ENCODE peak calls at places on chromosomes 5 and 9, in four cellular contexts. One of them, this sample, is unnamed.

GRCh38 chr5:169151051-169151805 is 149.7 kb downstream of the SLIT3 start:
- DNase-seq in K562: no peak
- DNase-seq in HepG2: no peak
- DNase-seq in H1: no peak
- DNase-seq in this sample: no peak

GRCh38 chr5:16807475-16807874 is 128.6 kb downstream of the MYO10 start:
- DNase-seq in K562: no peak
- DNase-seq in HepG2: no peak
- DNase-seq in H1: no peak
- DNase-seq in this sample: no peak

GRCh38 chr5:78367318-78367991 is 7.0 kb downstream of the SCAMP1 start:
- DNase-seq in K562: no peak
- DNase-seq in HepG2: no peak
- DNase-seq in H1: no peak
- DNase-seq in this sample: no peak

GRCh38 chr5:173590436-173591299 is 25.8 kb downstream of the BOD1 start:
- DNase-seq in K562: no peak
- DNase-seq in HepG2: no peak
- DNase-seq in H1: no peak
- DNase-seq in this sample: no peak

GRCh38 chr9:131434673-131435072 is 40.8 kb downstream of the PRRC2B start:
- DNase-seq in K562: no peak
- DNase-seq in HepG2: no peak
- DNase-seq in H1: no peak
- DNase-seq in this sample: no peak

GRCh38 chr5:159212667-159213462 is 3.5 kb upstream of the RNF145 start:
- DNase-seq in K562: no peak
- DNase-seq in HepG2: no peak
- DNase-seq in H1: no peak
- DNase-seq in this sample: no peak

GRCh38 chr5:126395198-126395597 is 28.0 kb upstream of the GRAMD2B start:
- DNase-seq in K562: no peak
- DNase-seq in HepG2: no peak
- DNase-seq in H1: no peak
- DNase-seq in this sample: no peak

GRCh38 chr5:136712628-136713027 is 347.3 kb upstream of the TRPC7 start:
- DNase-seq in K562: no peak
- DNase-seq in HepG2: no peak
- DNase-seq in H1: no peak
- DNase-seq in this sample: no peak

DNA sequence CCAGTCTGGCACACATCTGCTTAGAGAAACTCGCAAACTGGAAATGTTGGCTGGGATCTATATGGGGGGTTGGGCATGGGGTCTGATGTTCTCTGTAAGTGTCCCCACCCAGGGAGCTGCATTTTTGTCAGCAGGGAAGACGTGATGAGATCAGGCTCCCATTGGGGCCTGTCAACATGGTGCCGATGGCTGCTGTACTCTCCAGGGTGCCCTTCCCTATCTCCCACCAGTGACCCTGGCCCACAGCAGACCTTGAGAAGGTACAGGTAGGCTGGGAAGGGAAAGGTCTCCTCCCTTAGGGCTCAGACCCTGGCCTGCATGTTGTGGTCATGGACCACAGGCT is 175.4 kb upstream of the PITX1 start:
- DNase-seq in K562: no peak
- DNase-seq in HepG2: no peak
- DNase-seq in H1: peak; percentile 20
- DNase-seq in this sample: no peak
- TF ChIP-seq FOSL1 in K562: no peak
- TF ChIP-seq FOSL1 in HepG2: no peak
- TF ChIP-seq FOSL1 in H1: no peak
- TF ChIP-seq FOSL1 in this sample: no peak

GRCh38 chr9:123642291-123643278 is 286.6 kb downstream of the CRB2 start:
- DNase-seq in K562: peak; percentile 76
- DNase-seq in HepG2: peak; percentile 72
- DNase-seq in H1: no peak
- DNase-seq in this sample: no peak

GRCh38 chr9:123639743-123640142 is 283.7 kb downstream of the CRB2 start:
- DNase-seq in K562: no peak
- DNase-seq in HepG2: no peak
- DNase-seq in H1: no peak
- DNase-seq in this sample: no peak

GRCh38 chr9:123637596-123637939 is 281.6 kb downstream of the CRB2 start:
- DNase-seq in K562: no peak
- DNase-seq in HepG2: no peak
- DNase-seq in H1: no peak
- DNase-seq in this sample: no peak

GRCh38 chr9:123640792-123641222 is 284.8 kb downstream of the CRB2 start:
- DNase-seq in K562: no peak
- DNase-seq in HepG2: no peak
- DNase-seq in H1: no peak
- DNase-seq in this sample: no peak

DNA sequence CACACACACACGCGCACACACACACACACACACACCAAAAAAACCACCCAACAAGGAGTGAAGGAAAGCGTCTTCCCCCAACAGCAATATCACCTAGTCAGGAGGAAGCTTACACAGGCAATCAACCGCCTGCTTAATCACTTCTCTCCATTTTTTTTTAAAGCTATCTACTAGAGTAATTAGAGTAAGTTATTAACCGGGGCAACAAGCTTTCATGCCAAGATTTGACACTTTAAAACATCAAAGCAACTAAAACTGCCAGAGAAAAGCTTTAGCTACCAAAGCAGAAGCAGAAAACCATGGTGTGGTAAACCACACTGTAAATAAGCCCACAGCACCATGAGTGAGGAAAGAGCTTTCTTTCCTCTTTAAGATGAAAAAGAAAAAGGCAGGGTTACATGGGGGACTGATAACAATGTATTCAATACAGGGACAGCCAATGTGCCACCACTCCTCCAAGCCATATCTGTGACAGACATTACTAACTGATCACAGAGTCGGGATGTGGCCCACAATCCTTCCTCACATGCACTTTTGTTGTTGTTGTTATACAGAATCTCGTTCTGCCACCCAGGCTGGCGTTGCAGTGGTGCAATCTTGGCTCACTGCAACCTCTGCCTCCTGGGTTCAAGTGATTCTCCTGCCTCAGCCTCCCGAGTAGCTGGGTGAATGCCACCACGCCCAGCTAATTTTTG is 282.1 kb downstream of the CRB2 start:
- DNase-seq in K562: peak; percentile 20
- DNase-seq in HepG2: no peak
- DNase-seq in H1: no peak
- DNase-seq in this sample: no peak
- TF ChIP-seq ATF3 in K562: no peak
- TF ChIP-seq ATF3 in HepG2: no peak
- TF ChIP-seq ATF3 in H1: no peak
- TF ChIP-seq ATF3 in this sample: no peak

DNA sequence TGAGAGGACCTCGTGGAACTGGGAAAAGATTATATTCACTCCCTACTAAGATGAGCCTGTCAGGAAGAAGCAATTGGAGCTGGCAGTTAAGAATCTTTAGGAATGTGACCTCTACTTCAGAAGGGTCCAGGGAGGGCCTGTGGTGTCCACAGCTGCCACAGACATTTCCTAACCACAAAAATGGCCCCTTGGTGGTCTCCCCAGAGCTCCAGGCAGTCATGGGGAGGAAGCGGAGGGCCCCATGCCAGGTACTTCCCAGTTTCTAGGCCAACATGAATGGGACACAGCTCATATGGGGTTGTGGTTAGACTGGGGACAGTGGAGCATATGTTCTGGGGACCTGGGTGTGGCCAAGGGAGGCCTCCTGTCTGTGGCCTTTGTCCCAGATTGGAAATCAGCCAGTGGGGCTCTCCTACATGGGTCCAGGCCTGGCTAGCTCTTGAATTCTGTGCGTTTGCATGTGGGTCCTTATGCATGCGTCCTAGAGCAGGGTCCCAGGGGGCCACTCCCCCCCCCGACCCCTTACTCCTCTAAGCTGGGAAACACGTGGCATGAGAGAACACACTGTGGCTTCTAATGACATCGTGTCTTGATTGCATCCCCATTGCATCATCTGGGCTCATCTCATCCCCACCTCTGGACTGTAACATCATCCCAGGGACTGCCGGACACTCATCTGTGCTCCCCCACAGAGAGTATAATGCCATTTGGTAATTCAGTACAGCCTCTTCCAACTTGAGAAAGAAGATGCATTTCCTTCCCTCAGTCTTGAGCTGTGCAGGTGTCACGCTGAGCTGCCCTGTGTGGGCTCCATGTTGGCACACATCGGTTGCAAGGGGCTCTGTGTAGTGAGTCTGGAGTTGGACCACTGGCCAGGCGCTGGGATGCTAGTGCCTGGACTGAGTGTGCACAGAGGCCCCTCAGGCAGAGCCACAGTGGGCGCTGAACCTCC is 31.3 kb downstream of the IRF1 start:
- DNase-seq in K562: peak; percentile 64
- DNase-seq in HepG2: no peak
- DNase-seq in H1: no peak
- DNase-seq in this sample: peak; percentile 26
- H3K4me1 ChIP-seq in K562: peaks cover 42% of the 10 kb centered on the region
- H3K4me1 ChIP-seq in HepG2: peaks cover 97% of the 10 kb centered on the region
- H3K4me1 ChIP-seq in H1: peaks cover 21% of the 10 kb centered on the region
- H3K4me1 ChIP-seq in this sample: peaks cover 31% of the 10 kb centered on the region

DNA sequence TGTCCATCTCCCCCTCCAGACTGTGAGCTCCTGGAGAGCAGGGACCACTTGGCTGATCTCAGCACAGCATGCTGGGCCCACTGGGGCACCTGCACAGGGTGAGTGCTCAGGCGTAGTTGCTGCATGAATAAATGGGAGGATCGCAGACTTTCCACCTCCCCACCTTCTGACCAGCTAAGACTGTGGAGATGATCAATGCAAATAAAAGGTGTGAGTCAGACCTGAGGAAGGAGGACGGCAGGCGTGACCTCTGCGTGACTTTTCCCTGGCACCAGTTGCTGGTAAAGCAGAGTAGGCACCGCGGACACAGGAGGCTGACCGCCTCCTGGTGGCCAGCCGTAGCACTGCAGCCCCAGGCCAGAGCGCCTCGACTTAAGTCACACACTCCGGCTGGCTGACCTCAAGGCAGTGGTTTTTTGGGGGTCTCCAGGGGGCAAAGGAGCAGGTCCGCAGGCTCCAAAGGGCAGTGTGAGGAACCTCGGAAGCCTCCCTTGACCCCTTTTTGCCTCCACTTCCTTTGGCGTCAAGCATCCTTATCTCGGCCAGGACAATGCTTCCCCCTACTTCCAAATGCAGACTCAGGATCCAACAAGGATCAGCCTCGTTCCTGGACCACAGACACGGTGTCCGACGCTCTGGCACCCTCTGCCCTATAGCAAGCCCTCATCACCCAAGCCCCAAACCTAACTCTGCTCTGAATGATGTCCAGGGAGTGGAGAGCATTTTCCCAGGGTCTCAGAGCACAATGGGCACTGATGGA is 12.7 kb upstream of the TDRD7 start:
- DNase-seq in K562: peak; percentile 72
- DNase-seq in HepG2: peak; percentile 54
- DNase-seq in H1: peak; percentile 92
- DNase-seq in this sample: peak; percentile 73
- TF ChIP-seq FOSL1 in K562: no peak
- TF ChIP-seq FOSL1 in HepG2: no peak
- TF ChIP-seq FOSL1 in H1: no peak
- TF ChIP-seq FOSL1 in this sample: no peak

DNA sequence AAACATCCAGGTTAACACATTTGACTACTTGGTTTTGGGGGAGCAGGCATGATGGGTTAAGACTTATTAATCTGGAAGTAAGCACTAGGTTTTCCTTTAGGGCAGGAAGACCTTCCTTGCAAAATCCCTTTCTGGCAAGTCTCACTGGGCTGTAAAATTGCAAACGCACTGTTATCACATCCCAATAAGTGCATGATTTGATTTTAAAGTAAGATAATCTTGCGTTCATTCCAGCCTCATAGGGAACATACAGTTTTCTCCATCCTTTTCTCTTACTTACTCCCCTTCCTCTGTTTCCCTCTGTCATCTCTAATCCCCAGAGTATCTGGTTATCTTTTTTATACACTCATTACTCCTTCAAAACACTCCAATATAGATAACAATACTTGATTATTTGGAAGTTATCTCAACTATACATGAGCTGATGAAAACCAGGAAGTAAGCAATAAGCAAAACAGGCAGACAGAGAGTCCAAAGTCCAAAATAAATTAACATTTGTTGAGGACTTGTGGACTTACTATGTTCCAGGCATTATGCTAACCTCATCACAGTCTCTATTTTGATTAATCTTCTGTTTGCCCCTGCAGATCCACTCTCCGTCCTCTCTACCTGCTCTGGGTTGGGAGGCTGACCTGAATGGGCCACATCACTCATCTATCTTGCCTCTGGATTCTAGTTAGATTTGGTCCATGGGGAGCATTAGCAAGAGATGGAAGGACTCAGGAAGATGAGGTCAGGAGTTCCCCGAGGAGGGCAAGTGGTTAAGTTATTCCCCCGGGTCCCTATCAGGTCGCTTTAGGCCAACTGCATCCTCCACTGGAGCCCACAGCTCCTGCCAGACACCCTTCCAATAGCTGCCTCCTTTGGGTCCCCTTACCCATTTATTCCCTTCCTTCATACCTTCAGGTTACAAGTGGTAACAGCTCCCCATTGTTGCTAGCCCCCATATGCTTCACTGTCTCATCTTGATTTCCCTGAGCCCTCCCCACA is 60.2 kb downstream of the SLC22A5 start:
- DNase-seq in K562: no peak
- DNase-seq in HepG2: peak; percentile 33
- DNase-seq in H1: no peak
- DNase-seq in this sample: no peak
- TF ChIP-seq ATF3 in K562: no peak
- TF ChIP-seq ATF3 in HepG2: no peak
- TF ChIP-seq ATF3 in H1: no peak
- TF ChIP-seq ATF3 in this sample: no peak

GRCh38 chr5:65916636-65917035 is 9.7 kb upstream of the ERBIN start:
- DNase-seq in K562: no peak
- DNase-seq in HepG2: no peak
- DNase-seq in H1: no peak
- DNase-seq in this sample: no peak

GRCh38 chr5:65914644-65915196 is 11.7 kb upstream of the ERBIN start:
- DNase-seq in K562: no peak
- DNase-seq in HepG2: peak; percentile 17
- DNase-seq in H1: no peak
- DNase-seq in this sample: no peak

GRCh38 chr5:65919773-65920172 is 6.6 kb upstream of the ERBIN start:
- DNase-seq in K562: no peak
- DNase-seq in HepG2: no peak
- DNase-seq in H1: no peak
- DNase-seq in this sample: no peak

GRCh38 chr5:65913519-65913918 is 12.9 kb upstream of the ERBIN start:
- DNase-seq in K562: no peak
- DNase-seq in HepG2: peak; percentile 63
- DNase-seq in H1: no peak
- DNase-seq in this sample: no peak

DNA sequence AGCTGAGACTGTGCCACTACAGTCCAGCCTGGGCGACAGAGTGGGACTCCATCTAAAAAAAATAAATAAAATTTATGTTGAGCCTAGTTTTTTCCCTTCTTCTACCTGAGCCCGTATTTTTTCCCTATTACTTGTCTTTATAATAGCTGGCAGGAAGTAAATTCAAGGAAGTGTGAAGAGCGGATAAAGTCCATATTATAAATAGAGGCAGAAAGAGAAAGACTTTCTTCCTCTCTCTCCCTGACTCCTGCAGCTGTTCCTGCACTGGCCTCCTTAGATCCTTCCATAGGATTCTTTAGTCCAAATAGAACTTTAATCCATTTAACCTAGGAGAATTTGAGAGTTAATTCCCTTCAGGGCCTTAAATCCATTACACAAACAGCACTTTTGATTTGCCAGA is 10.3 kb upstream of the ERBIN start:
- DNase-seq in K562: no peak
- DNase-seq in HepG2: no peak
- DNase-seq in H1: no peak
- DNase-seq in this sample: no peak
- H3K4me1 ChIP-seq in K562: no peaks in the 10 kb centered on the region
- H3K4me1 ChIP-seq in HepG2: peaks cover 26% of the 10 kb centered on the region
- H3K4me1 ChIP-seq in H1: no peaks in the 10 kb centered on the region
- H3K4me1 ChIP-seq in this sample: peaks cover 6% of the 10 kb centered on the region